ENCODE peak calls at places on chromosomes 4 and X, in nine cellular contexts. Z is astrocyte of the spinal cord; N is activated CD4-positive, alpha-beta T cell treated with anti-CD3 and anti-CD28 coated beads, Interleukin-2, amount 10 ng/mL, durations not matched to agents 24 days and 14 days; P is CD4-positive, alpha-beta memory T cell; F is HS-5; K is left ventricle myocardium superior; J is NCI-H524; H is RWPE1; E is fibroblast of pulmonary artery. R is an unnamed sample.

GRCh38 chr4:106565727-106566126 is 197.1 kb upstream of the GIMD1 start:
- DNase-seq in Z (no peak), N (no peak), P (no peak), F (no peak), K (no peak), J (no peak), H (no peak), E (no peak), R (no peak)

GRCh38 chr4:121253961-121254360 is 89.8 kb upstream of the TNIP3 start:
- DNase-seq in Z (no peak), N (no peak), P (peak), F (no peak), K (no peak), J (no peak), H (no peak), E (no peak), R (no peak)

GRCh38 chr4:142883433-142883832 is 37.3 kb upstream of the INPP4B start:
- DNase-seq in Z (peak), N (no peak), P (no peak), F (no peak), K (no peak), J (no peak), H (no peak), E (no peak), R (peak)

GRCh38 chrX:154358829-154359228 is 15.6 kb downstream of the FLNA start:
- DNase-seq in Z (no peak), N (no peak), P (no peak), F (no peak), K (no peak), J (no peak), H (no peak), E (no peak), R (no peak)

GRCh38 chr4:74794341-74794801 is at the start of gene BTC:
- DNase-seq in Z (peak), N (no peak), P (no peak), F (no peak), K (peak), J (peak), H (peak), E (peak), R (no peak)

GRCh38 chrX:153649178-153649914 is 2.3 kb downstream of the DUSP9 start:
- DNase-seq in Z (no peak), N (peak), P (peak), F (no peak), K (peak), J (peak), H (no peak), E (no peak), R (no peak)

GRCh38 chrX:109485470-109486340 is 3.8 kb upstream of the GUCY2F start:
- DNase-seq in Z (peak), N (peak), P (peak), F (peak), K (peak), J (peak), H (peak), E (peak), R (peak)

GRCh38 chr4:76194325-76194724 is 19.3 kb downstream of the SCARB2 start:
- DNase-seq in Z (peak), N (no peak), P (no peak), F (peak), K (no peak), J (no peak), H (peak), E (peak), R (peak)

GRCh38 chrX:14529288-14529989 is at the start of gene GLRA2:
- DNase-seq in Z (peak), N (peak), P (no peak), F (no peak), K (no peak), J (peak), H (peak), E (peak), R (peak)

GRCh38 chr4:67549123-67549522 is 3.8 kb upstream of the CENPC start:
- DNase-seq in Z (no peak), N (no peak), P (peak), F (no peak), K (no peak), J (no peak), H (peak), E (peak), R (peak)

GRCh38 chrX:37726346-37726745 is 40.8 kb downstream of the XK start:
- DNase-seq in Z (no peak), N (no peak), P (no peak), F (no peak), K (no peak), J (no peak), H (no peak), E (no peak), R (no peak)

GRCh38 chrX:109390556-109390955 is 91.3 kb downstream of the GUCY2F start:
- DNase-seq in Z (no peak), N (no peak), P (no peak), F (no peak), K (no peak), J (no peak), H (peak), E (no peak), R (no peak)

GRCh38 chr4:27759621-27760020 is 899.0 kb downstream of the STIM2 start:
- DNase-seq in Z (no peak), N (no peak), P (no peak), F (no peak), K (no peak), J (no peak), H (no peak), E (no peak), R (no peak)

GRCh38 chr4:139331185-139331584 is 28.9 kb upstream of the NDUFC1 start:
- DNase-seq in Z (no peak), N (no peak), P (no peak), F (peak), K (no peak), J (no peak), H (no peak), E (no peak), R (no peak)

GRCh38 chrX:57070185-57070984 is 51.0 kb downstream of the SPIN2B start:
- DNase-seq in Z (no peak), N (no peak), P (no peak), F (no peak), K (no peak), J (no peak), H (no peak), E (peak), R (no peak)

GRCh38 chr4:26281876-26282275 is 38.9 kb upstream of the RBPJ start:
- DNase-seq in Z (peak), N (no peak), P (no peak), F (no peak), K (no peak), J (no peak), H (no peak), E (no peak), R (peak)

GRCh38 chr4:84530871-84531270 is 31.8 kb upstream of the NKX6-1 start:
- DNase-seq in Z (peak), N (no peak), P (no peak), F (peak), K (no peak), J (no peak), H (no peak), E (peak), R (no peak)

GRCh38 chr4:38320349-38320707 is 343.7 kb upstream of the KLF3 start:
- DNase-seq in Z (no peak), N (no peak), P (no peak), F (no peak), K (no peak), J (no peak), H (no peak), E (no peak), R (no peak)

GRCh38 chr4:38242822-38243384 is 282.7 kb downstream of the PTTG2 start:
- DNase-seq in Z (no peak), N (no peak), P (peak), F (no peak), K (no peak), J (no peak), H (no peak), E (no peak), R (no peak)

GRCh38 chrX:120302434-120302833 is 8.8 kb downstream of the TMEM255A start:
- DNase-seq in Z (no peak), N (peak), P (peak), F (no peak), K (peak), J (no peak), H (no peak), E (no peak), R (peak)

GRCh38 chr4:97819314-97819713 is 324.0 kb downstream of the STPG2 start:
- DNase-seq in Z (no peak), N (no peak), P (no peak), F (no peak), K (no peak), J (no peak), H (peak), E (no peak), R (no peak)

GRCh38 chr4:118173956-118174355 is 139.7 kb downstream of the NDST3 start:
- DNase-seq in Z (peak), N (peak), P (no peak), F (peak), K (no peak), J (no peak), H (no peak), E (peak), R (peak)

R was measured in foreskin melanocyte.